ENCODE peak calls at places on chromosomes 5 and 9, in eight cellular contexts. W is Right ventricle myocardium superior; I is astrocyte; T is mesothelial cell of epicardium; Z is retina; S is CD8-positive, alpha-beta T cell; P is osteoblast; N is aorta. G is an unnamed sample.

GRCh38 chr5:35317586-35317985 is 87.3 kb upstream of the PRLR start:
- DNase-seq in W (no peak), I (no peak), T (no peak), Z (no peak), S (no peak), P (no peak), N (no peak), G (no peak)

GRCh38 chr9:38083858-38084555 is 15.0 kb upstream of the SHB start:
- DNase-seq in W (no peak), I (no peak), T (no peak), Z (no peak), S (no peak), P (no peak), N (no peak), G (no peak)

GRCh38 chr9:74001382-74001781 is 495.8 kb upstream of the RORB start:
- DNase-seq in W (no peak), I (peak; percentile 5), T (no peak), Z (no peak), S (no peak), P (no peak), N (no peak), G (no peak)

GRCh38 chr9:130124471-130124870 is 47.7 kb upstream of the NCS1 start:
- DNase-seq in W (no peak), I (no peak), T (no peak), Z (no peak), S (no peak), P (no peak), N (no peak), G (no peak)

GRCh38 chr9:7205806-7206205 is 448.0 kb downstream of the KDM4C start:
- DNase-seq in W (no peak), I (no peak), T (no peak), Z (no peak), S (no peak), P (no peak), N (no peak), G (no peak)

GRCh38 chr5:85441853-85442252 is 1057.2 kb upstream of the EDIL3 start:
- DNase-seq in W (no peak), I (no peak), T (no peak), Z (no peak), S (no peak), P (no peak), N (no peak), G (no peak)

GRCh38 chr5:157180374-157181264 is at the start of gene ITK:
- DNase-seq in W (no peak), I (no peak), T (no peak), Z (no peak), S (no peak), P (no peak), N (no peak), G (no peak)

GRCh38 chr5:34411470-34412346 is 244.4 kb upstream of the RAI14 start:
- DNase-seq in W (no peak), I (peak; percentile 44), T (no peak), Z (peak; percentile 8), S (no peak), P (no peak), N (no peak), G (no peak)

G was measured in T-helper 9 cell.